ENCODE peak calls at places on chromosomes 13 and 19, in eight cellular contexts. One of them, this sample, is unnamed.

GRCh38 chr19:17488593-17489391 is 18.5 kb downstream of the SLC27A1 start:
- DNase-seq in mucosa of descending colon: peak
- DNase-seq in activated naive CD4-positive, alpha-beta T cell treated with anti-CD3 and anti-CD28 coated beads, Interleukin-2, amount 10 ng/mL, durations not matched to agents 7 days and 5 days: peak
- DNase-seq in AG10803: no peak
- DNase-seq in NCI-H446: no peak
- DNase-seq in HAP-1: peak
- DNase-seq in iris pigment epithelial cell: peak
- DNase-seq in GM19239: peak
- DNase-seq in this sample: peak

GRCh38 chr19:20238025-20238623 is 71.1 kb downstream of the ZNF486 start:
- DNase-seq in mucosa of descending colon: peak
- DNase-seq in activated naive CD4-positive, alpha-beta T cell treated with anti-CD3 and anti-CD28 coated beads, Interleukin-2, amount 10 ng/mL, durations not matched to agents 7 days and 5 days: peak
- DNase-seq in AG10803: peak
- DNase-seq in NCI-H446: no peak
- DNase-seq in HAP-1: no peak
- DNase-seq in iris pigment epithelial cell: peak
- DNase-seq in GM19239: peak
- DNase-seq in this sample: peak

GRCh38 chr13:113814435-113814821 is 49.4 kb downstream of the GAS6 start:
- DNase-seq in mucosa of descending colon: no peak
- DNase-seq in activated naive CD4-positive, alpha-beta T cell treated with anti-CD3 and anti-CD28 coated beads, Interleukin-2, amount 10 ng/mL, durations not matched to agents 7 days and 5 days: no peak
- DNase-seq in AG10803: peak
- DNase-seq in NCI-H446: no peak
- DNase-seq in HAP-1: no peak
- DNase-seq in iris pigment epithelial cell: peak
- DNase-seq in GM19239: no peak
- DNase-seq in this sample: peak

GRCh38 chr19:48490980-48491792 is 20.4 kb downstream of the LMTK3 start:
- DNase-seq in mucosa of descending colon: no peak
- DNase-seq in activated naive CD4-positive, alpha-beta T cell treated with anti-CD3 and anti-CD28 coated beads, Interleukin-2, amount 10 ng/mL, durations not matched to agents 7 days and 5 days: peak
- DNase-seq in AG10803: no peak
- DNase-seq in NCI-H446: no peak
- DNase-seq in HAP-1: peak
- DNase-seq in iris pigment epithelial cell: no peak
- DNase-seq in GM19239: peak
- DNase-seq in this sample: peak

GRCh38 chr19:49894879-49895565 is 1.7 kb downstream of the IL4I1 start:
- DNase-seq in mucosa of descending colon: no peak
- DNase-seq in activated naive CD4-positive, alpha-beta T cell treated with anti-CD3 and anti-CD28 coated beads, Interleukin-2, amount 10 ng/mL, durations not matched to agents 7 days and 5 days: no peak
- DNase-seq in AG10803: no peak
- DNase-seq in NCI-H446: no peak
- DNase-seq in HAP-1: no peak
- DNase-seq in iris pigment epithelial cell: no peak
- DNase-seq in GM19239: no peak
- DNase-seq in this sample: peak

GRCh38 chr13:108948269-108948671 is 318.9 kb downstream of the MYO16 start:
- DNase-seq in mucosa of descending colon: no peak
- DNase-seq in activated naive CD4-positive, alpha-beta T cell treated with anti-CD3 and anti-CD28 coated beads, Interleukin-2, amount 10 ng/mL, durations not matched to agents 7 days and 5 days: no peak
- DNase-seq in AG10803: peak
- DNase-seq in NCI-H446: no peak
- DNase-seq in HAP-1: no peak
- DNase-seq in iris pigment epithelial cell: no peak
- DNase-seq in GM19239: no peak
- DNase-seq in this sample: no peak

GRCh38 chr13:72313546-72313945 is 413.9 kb downstream of the MZT1 start:
- DNase-seq in mucosa of descending colon: no peak
- DNase-seq in activated naive CD4-positive, alpha-beta T cell treated with anti-CD3 and anti-CD28 coated beads, Interleukin-2, amount 10 ng/mL, durations not matched to agents 7 days and 5 days: no peak
- DNase-seq in AG10803: no peak
- DNase-seq in NCI-H446: no peak
- DNase-seq in HAP-1: no peak
- DNase-seq in iris pigment epithelial cell: no peak
- DNase-seq in GM19239: no peak
- DNase-seq in this sample: no peak

GRCh38 chr13:27375686-27376326 is 48.6 kb upstream of the GTF3A start:
- DNase-seq in mucosa of descending colon: no peak
- DNase-seq in activated naive CD4-positive, alpha-beta T cell treated with anti-CD3 and anti-CD28 coated beads, Interleukin-2, amount 10 ng/mL, durations not matched to agents 7 days and 5 days: peak
- DNase-seq in AG10803: peak
- DNase-seq in NCI-H446: peak
- DNase-seq in HAP-1: peak
- DNase-seq in iris pigment epithelial cell: peak
- DNase-seq in GM19239: peak
- DNase-seq in this sample: peak

GRCh38 chr13:29847501-29847983 is 2.9 kb downstream of the UBL3 start:
- DNase-seq in mucosa of descending colon: no peak
- DNase-seq in activated naive CD4-positive, alpha-beta T cell treated with anti-CD3 and anti-CD28 coated beads, Interleukin-2, amount 10 ng/mL, durations not matched to agents 7 days and 5 days: peak
- DNase-seq in AG10803: peak
- DNase-seq in NCI-H446: no peak
- DNase-seq in HAP-1: peak
- DNase-seq in iris pigment epithelial cell: peak
- DNase-seq in GM19239: no peak
- DNase-seq in this sample: peak

GRCh38 chr13:109744512-109745051 is 41.8 kb downstream of the IRS2 start:
- DNase-seq in mucosa of descending colon: no peak
- DNase-seq in activated naive CD4-positive, alpha-beta T cell treated with anti-CD3 and anti-CD28 coated beads, Interleukin-2, amount 10 ng/mL, durations not matched to agents 7 days and 5 days: no peak
- DNase-seq in AG10803: no peak
- DNase-seq in NCI-H446: no peak
- DNase-seq in HAP-1: no peak
- DNase-seq in iris pigment epithelial cell: peak
- DNase-seq in GM19239: no peak
- DNase-seq in this sample: no peak

GRCh38 chr19:46659151-46660007 is 1.6 kb downstream of the DACT3 start:
- DNase-seq in mucosa of descending colon: peak
- DNase-seq in activated naive CD4-positive, alpha-beta T cell treated with anti-CD3 and anti-CD28 coated beads, Interleukin-2, amount 10 ng/mL, durations not matched to agents 7 days and 5 days: peak
- DNase-seq in AG10803: peak
- DNase-seq in NCI-H446: no peak
- DNase-seq in HAP-1: peak
- DNase-seq in iris pigment epithelial cell: peak
- DNase-seq in GM19239: no peak
- DNase-seq in this sample: peak

GRCh38 chr19:954672-955494 is 29.0 kb downstream of the ARID3A start:
- DNase-seq in mucosa of descending colon: no peak
- DNase-seq in activated naive CD4-positive, alpha-beta T cell treated with anti-CD3 and anti-CD28 coated beads, Interleukin-2, amount 10 ng/mL, durations not matched to agents 7 days and 5 days: no peak
- DNase-seq in AG10803: no peak
- DNase-seq in NCI-H446: no peak
- DNase-seq in HAP-1: no peak
- DNase-seq in iris pigment epithelial cell: no peak
- DNase-seq in GM19239: peak
- DNase-seq in this sample: no peak

GRCh38 chr13:40120781-40121180 is 465.3 kb downstream of the COG6 start:
- DNase-seq in mucosa of descending colon: no peak
- DNase-seq in activated naive CD4-positive, alpha-beta T cell treated with anti-CD3 and anti-CD28 coated beads, Interleukin-2, amount 10 ng/mL, durations not matched to agents 7 days and 5 days: no peak
- DNase-seq in AG10803: peak
- DNase-seq in NCI-H446: no peak
- DNase-seq in HAP-1: peak
- DNase-seq in iris pigment epithelial cell: peak
- DNase-seq in GM19239: no peak
- DNase-seq in this sample: no peak

GRCh38 chr19:4060621-4061177 is 6.0 kb downstream of the ZBTB7A start:
- DNase-seq in mucosa of descending colon: peak
- DNase-seq in activated naive CD4-positive, alpha-beta T cell treated with anti-CD3 and anti-CD28 coated beads, Interleukin-2, amount 10 ng/mL, durations not matched to agents 7 days and 5 days: no peak
- DNase-seq in AG10803: no peak
- DNase-seq in NCI-H446: no peak
- DNase-seq in HAP-1: no peak
- DNase-seq in iris pigment epithelial cell: no peak
- DNase-seq in GM19239: no peak
- DNase-seq in this sample: no peak

GRCh38 chr19:40465025-40465780 is at the start of gene BLVRB:
- DNase-seq in mucosa of descending colon: no peak
- DNase-seq in activated naive CD4-positive, alpha-beta T cell treated with anti-CD3 and anti-CD28 coated beads, Interleukin-2, amount 10 ng/mL, durations not matched to agents 7 days and 5 days: peak
- DNase-seq in AG10803: peak
- DNase-seq in NCI-H446: peak
- DNase-seq in HAP-1: no peak
- DNase-seq in iris pigment epithelial cell: peak
- DNase-seq in GM19239: no peak
- DNase-seq in this sample: peak

GRCh38 chr19:18194554-18195238 is 1.7 kb downstream of the MPV17L2 start:
- DNase-seq in mucosa of descending colon: peak
- DNase-seq in activated naive CD4-positive, alpha-beta T cell treated with anti-CD3 and anti-CD28 coated beads, Interleukin-2, amount 10 ng/mL, durations not matched to agents 7 days and 5 days: peak
- DNase-seq in AG10803: no peak
- DNase-seq in NCI-H446: no peak
- DNase-seq in HAP-1: peak
- DNase-seq in iris pigment epithelial cell: no peak
- DNase-seq in GM19239: no peak
- DNase-seq in this sample: peak

GRCh38 chr19:2495130-2495641 is 19.3 kb downstream of the GADD45B start:
- DNase-seq in mucosa of descending colon: peak
- DNase-seq in activated naive CD4-positive, alpha-beta T cell treated with anti-CD3 and anti-CD28 coated beads, Interleukin-2, amount 10 ng/mL, durations not matched to agents 7 days and 5 days: peak
- DNase-seq in AG10803: peak
- DNase-seq in NCI-H446: no peak
- DNase-seq in HAP-1: no peak
- DNase-seq in iris pigment epithelial cell: peak
- DNase-seq in GM19239: no peak
- DNase-seq in this sample: peak

GRCh38 chr13:32911506-32911905 is 104.7 kb upstream of the KL start:
- DNase-seq in mucosa of descending colon: no peak
- DNase-seq in activated naive CD4-positive, alpha-beta T cell treated with anti-CD3 and anti-CD28 coated beads, Interleukin-2, amount 10 ng/mL, durations not matched to agents 7 days and 5 days: peak
- DNase-seq in AG10803: peak
- DNase-seq in NCI-H446: no peak
- DNase-seq in HAP-1: peak
- DNase-seq in iris pigment epithelial cell: peak
- DNase-seq in GM19239: peak
- DNase-seq in this sample: peak

GRCh38 chr19:48837081-48837524 is 812 bp upstream of the HSD17B14 start:
- DNase-seq in mucosa of descending colon: peak
- DNase-seq in activated naive CD4-positive, alpha-beta T cell treated with anti-CD3 and anti-CD28 coated beads, Interleukin-2, amount 10 ng/mL, durations not matched to agents 7 days and 5 days: peak
- DNase-seq in AG10803: peak
- DNase-seq in NCI-H446: peak
- DNase-seq in HAP-1: peak
- DNase-seq in iris pigment epithelial cell: peak
- DNase-seq in GM19239: peak
- DNase-seq in this sample: peak

GRCh38 chr13:20803180-20803965 is 29.6 kb upstream of the EEF1AKMT1 start:
- DNase-seq in mucosa of descending colon: no peak
- DNase-seq in activated naive CD4-positive, alpha-beta T cell treated with anti-CD3 and anti-CD28 coated beads, Interleukin-2, amount 10 ng/mL, durations not matched to agents 7 days and 5 days: no peak
- DNase-seq in AG10803: no peak
- DNase-seq in NCI-H446: no peak
- DNase-seq in HAP-1: no peak
- DNase-seq in iris pigment epithelial cell: no peak
- DNase-seq in GM19239: no peak
- DNase-seq in this sample: no peak

GRCh38 chr19:10839071-10840050 is 3.3 kb upstream of the TMED1 start:
- DNase-seq in mucosa of descending colon: no peak
- DNase-seq in activated naive CD4-positive, alpha-beta T cell treated with anti-CD3 and anti-CD28 coated beads, Interleukin-2, amount 10 ng/mL, durations not matched to agents 7 days and 5 days: no peak
- DNase-seq in AG10803: no peak
- DNase-seq in NCI-H446: no peak
- DNase-seq in HAP-1: no peak
- DNase-seq in iris pigment epithelial cell: no peak
- DNase-seq in GM19239: no peak
- DNase-seq in this sample: no peak

GRCh38 chr13:103188688-103189326 is 122.6 kb upstream of the SLC10A2 start:
- DNase-seq in mucosa of descending colon: no peak
- DNase-seq in activated naive CD4-positive, alpha-beta T cell treated with anti-CD3 and anti-CD28 coated beads, Interleukin-2, amount 10 ng/mL, durations not matched to agents 7 days and 5 days: no peak
- DNase-seq in AG10803: no peak
- DNase-seq in NCI-H446: no peak
- DNase-seq in HAP-1: no peak
- DNase-seq in iris pigment epithelial cell: peak
- DNase-seq in GM19239: no peak
- DNase-seq in this sample: no peak

GRCh38 chr13:107466326-107466725 is 749.0 kb downstream of the LIG4 start:
- DNase-seq in mucosa of descending colon: no peak
- DNase-seq in activated naive CD4-positive, alpha-beta T cell treated with anti-CD3 and anti-CD28 coated beads, Interleukin-2, amount 10 ng/mL, durations not matched to agents 7 days and 5 days: no peak
- DNase-seq in AG10803: peak
- DNase-seq in NCI-H446: no peak
- DNase-seq in HAP-1: no peak
- DNase-seq in iris pigment epithelial cell: peak
- DNase-seq in GM19239: no peak
- DNase-seq in this sample: peak

GRCh38 chr19:1019980-1020867 is 699 bp downstream of the TMEM259 start:
- DNase-seq in mucosa of descending colon: peak
- DNase-seq in activated naive CD4-positive, alpha-beta T cell treated with anti-CD3 and anti-CD28 coated beads, Interleukin-2, amount 10 ng/mL, durations not matched to agents 7 days and 5 days: peak
- DNase-seq in AG10803: no peak
- DNase-seq in NCI-H446: no peak
- DNase-seq in HAP-1: no peak
- DNase-seq in iris pigment epithelial cell: no peak
- DNase-seq in GM19239: no peak
- DNase-seq in this sample: no peak

GRCh38 chr13:42534785-42535184 is 39.2 kb upstream of the TNFSF11 start:
- DNase-seq in mucosa of descending colon: no peak
- DNase-seq in activated naive CD4-positive, alpha-beta T cell treated with anti-CD3 and anti-CD28 coated beads, Interleukin-2, amount 10 ng/mL, durations not matched to agents 7 days and 5 days: no peak
- DNase-seq in AG10803: no peak
- DNase-seq in NCI-H446: no peak
- DNase-seq in HAP-1: no peak
- DNase-seq in iris pigment epithelial cell: no peak
- DNase-seq in GM19239: no peak
- DNase-seq in this sample: no peak

GRCh38 chr19:23249911-23250649 is at the start of gene ZNF724:
- DNase-seq in mucosa of descending colon: peak
- DNase-seq in activated naive CD4-positive, alpha-beta T cell treated with anti-CD3 and anti-CD28 coated beads, Interleukin-2, amount 10 ng/mL, durations not matched to agents 7 days and 5 days: peak
- DNase-seq in AG10803: peak
- DNase-seq in NCI-H446: peak
- DNase-seq in HAP-1: peak
- DNase-seq in iris pigment epithelial cell: peak
- DNase-seq in GM19239: peak
- DNase-seq in this sample: peak

GRCh38 chr13:78398743-78399410 is 204.5 kb downstream of the POU4F1 start:
- DNase-seq in mucosa of descending colon: no peak
- DNase-seq in activated naive CD4-positive, alpha-beta T cell treated with anti-CD3 and anti-CD28 coated beads, Interleukin-2, amount 10 ng/mL, durations not matched to agents 7 days and 5 days: no peak
- DNase-seq in AG10803: no peak
- DNase-seq in NCI-H446: no peak
- DNase-seq in HAP-1: no peak
- DNase-seq in iris pigment epithelial cell: no peak
- DNase-seq in GM19239: peak
- DNase-seq in this sample: no peak

GRCh38 chr13:27619711-27620376 is 485 bp downstream of the LNX2 start:
- DNase-seq in mucosa of descending colon: peak
- DNase-seq in activated naive CD4-positive, alpha-beta T cell treated with anti-CD3 and anti-CD28 coated beads, Interleukin-2, amount 10 ng/mL, durations not matched to agents 7 days and 5 days: peak
- DNase-seq in AG10803: peak
- DNase-seq in NCI-H446: no peak
- DNase-seq in HAP-1: peak
- DNase-seq in iris pigment epithelial cell: peak
- DNase-seq in GM19239: peak
- DNase-seq in this sample: peak

GRCh38 chr13:33744589-33745369 is 73.2 kb upstream of the RFC3 start:
- DNase-seq in mucosa of descending colon: no peak
- DNase-seq in activated naive CD4-positive, alpha-beta T cell treated with anti-CD3 and anti-CD28 coated beads, Interleukin-2, amount 10 ng/mL, durations not matched to agents 7 days and 5 days: no peak
- DNase-seq in AG10803: peak
- DNase-seq in NCI-H446: no peak
- DNase-seq in HAP-1: peak
- DNase-seq in iris pigment epithelial cell: no peak
- DNase-seq in GM19239: no peak
- DNase-seq in this sample: peak

GRCh38 chr13:97583884-97584497 is 150.0 kb downstream of the RAP2A start:
- DNase-seq in mucosa of descending colon: no peak
- DNase-seq in activated naive CD4-positive, alpha-beta T cell treated with anti-CD3 and anti-CD28 coated beads, Interleukin-2, amount 10 ng/mL, durations not matched to agents 7 days and 5 days: no peak
- DNase-seq in AG10803: no peak
- DNase-seq in NCI-H446: no peak
- DNase-seq in HAP-1: no peak
- DNase-seq in iris pigment epithelial cell: no peak
- DNase-seq in GM19239: no peak
- DNase-seq in this sample: no peak

GRCh38 chr13:112143753-112144615 is 77.0 kb downstream of the SOX1 start:
- DNase-seq in mucosa of descending colon: no peak
- DNase-seq in activated naive CD4-positive, alpha-beta T cell treated with anti-CD3 and anti-CD28 coated beads, Interleukin-2, amount 10 ng/mL, durations not matched to agents 7 days and 5 days: no peak
- DNase-seq in AG10803: no peak
- DNase-seq in NCI-H446: no peak
- DNase-seq in HAP-1: no peak
- DNase-seq in iris pigment epithelial cell: no peak
- DNase-seq in GM19239: no peak
- DNase-seq in this sample: peak

GRCh38 chr19:15159251-15159650 is 41.5 kb downstream of the NOTCH3 start:
- DNase-seq in mucosa of descending colon: no peak
- DNase-seq in activated naive CD4-positive, alpha-beta T cell treated with anti-CD3 and anti-CD28 coated beads, Interleukin-2, amount 10 ng/mL, durations not matched to agents 7 days and 5 days: no peak
- DNase-seq in AG10803: peak
- DNase-seq in NCI-H446: no peak
- DNase-seq in HAP-1: no peak
- DNase-seq in iris pigment epithelial cell: peak
- DNase-seq in GM19239: no peak
- DNase-seq in this sample: no peak

GRCh38 chr19:44648536-44649370 is 5.0 kb downstream of the PVR start:
- DNase-seq in mucosa of descending colon: no peak
- DNase-seq in activated naive CD4-positive, alpha-beta T cell treated with anti-CD3 and anti-CD28 coated beads, Interleukin-2, amount 10 ng/mL, durations not matched to agents 7 days and 5 days: no peak
- DNase-seq in AG10803: peak
- DNase-seq in NCI-H446: no peak
- DNase-seq in HAP-1: no peak
- DNase-seq in iris pigment epithelial cell: peak
- DNase-seq in GM19239: no peak
- DNase-seq in this sample: no peak

GRCh38 chr13:40692946-40693345 is 26.5 kb upstream of the FOXO1 start:
- DNase-seq in mucosa of descending colon: no peak
- DNase-seq in activated naive CD4-positive, alpha-beta T cell treated with anti-CD3 and anti-CD28 coated beads, Interleukin-2, amount 10 ng/mL, durations not matched to agents 7 days and 5 days: no peak
- DNase-seq in AG10803: no peak
- DNase-seq in NCI-H446: no peak
- DNase-seq in HAP-1: no peak
- DNase-seq in iris pigment epithelial cell: peak
- DNase-seq in GM19239: no peak
- DNase-seq in this sample: no peak

This sample was measured in Daoy.